ENCODE peak calls at places on chromosomes 2 and 18, in four cellular contexts. L is uterus, D is tibial nerve, Q is ovary. I is an unnamed sample.
A peak's percentile ranks its signal among the peaks of the same experiment; 100 is the strongest.

GRCh38 chr18:32768646-32769206 is 4.1 kb downstream of the KLHL14 start:
- DNase-seq in D (no peak), Q (no peak), L (no peak), I (no peak)

GRCh38 chr2:16330571-16331351 is 334.9 kb downstream of the CYRIA start:
- DNase-seq in D (no peak), L (no peak), Q (no peak), I (no peak)

GRCh38 chr2:60984717-60985116 is 32.8 kb upstream of the PEX13 start:
- DNase-seq in L (no peak), D (no peak), Q (no peak), I (no peak)

GRCh38 chr2:47404356-47404755 is 1.4 kb downstream of the MSH2 start:
- DNase-seq in L (no peak), D (no peak), Q (no peak), I (no peak)

GRCh38 chr2:60347781-60348180 is 205.7 kb downstream of the BCL11A start:
- DNase-seq in Q (no peak), L (no peak), D (no peak), I (no peak)

GRCh38 chr2:95346236-95346737 is 49.1 kb downstream of the KCNIP3 start:
- DNase-seq in Q (peak; percentile 83), D (peak; percentile 49), L (peak; percentile 84), I (peak; percentile 66)

GRCh38 chr2:135820003-135820618 is 16.9 kb downstream of the LCT start:
- DNase-seq in Q (no peak), L (no peak), D (no peak), I (no peak)

GRCh38 chr2:54422072-54422581 is 34.0 kb upstream of the SPTBN1 start:
- DNase-seq in L (no peak), Q (no peak), D (no peak), I (no peak)

GRCh38 chr18:35582899-35583558 is 1.5 kb downstream of the GALNT1 start:
- DNase-seq in D (no peak), L (no peak), Q (no peak), I (no peak)

GRCh38 chr2:60706021-60706420 is 50.0 kb upstream of the PAPOLG start:
- DNase-seq in D (no peak), L (no peak), Q (no peak), I (peak; percentile 24)

GRCh38 chr2:148238561-148238960 is 217.7 kb downstream of the MBD5 start:
- DNase-seq in D (no peak), L (no peak), Q (no peak), I (no peak)

GRCh38 chr2:227311861-227312506 is 13.1 kb upstream of the MFF start:
- DNase-seq in Q (no peak), L (no peak), D (no peak), I (no peak)

GRCh38 chr2:191226196-191226595 is 19.0 kb upstream of the MYO1B start:
- DNase-seq in L (no peak), D (no peak), Q (no peak), I (no peak)

GRCh38 chr2:156401863-156402262 is 34.3 kb upstream of the GPD2 start:
- DNase-seq in Q (no peak), L (no peak), D (no peak), I (no peak)

GRCh38 chr2:30230479-30230854 is 867 bp upstream of the LBH start:
- DNase-seq in D (no peak), Q (peak; percentile 83), L (peak; percentile 86), I (no peak)

GRCh38 chr2:206282746-206283145 is 8.3 kb downstream of the ZDBF2 start:
- DNase-seq in Q (no peak), L (no peak), D (no peak), I (no peak)

GRCh38 chr2:119142822-119143221 is 15.7 kb downstream of the C1QL2 start:
- DNase-seq in L (no peak), D (no peak), Q (no peak), I (no peak)

GRCh38 chr2:58010599-58010998 is 36.0 kb upstream of the VRK2 start:
- DNase-seq in Q (no peak), D (no peak), L (no peak), I (no peak)

GRCh38 chr2:1564506-1564905 is 151.2 kb downstream of the TPO start:
- DNase-seq in D (no peak), L (no peak), Q (peak; percentile 5), I (no peak)

GRCh38 chr18:46424898-46425297 is 232.1 kb downstream of the LOXHD1 start:
- DNase-seq in D (no peak), L (no peak), Q (no peak), I (no peak)

GRCh38 chr2:37091873-37092272 is 7.6 kb downstream of the GPATCH11 start:
- DNase-seq in Q (no peak), D (no peak), L (no peak), I (no peak)

GRCh38 chr2:17857016-17857415 is 21.5 kb upstream of the KCNS3 start:
- DNase-seq in Q (no peak), L (no peak), D (no peak), I (no peak)

GRCh38 chr2:135926605-135927004 is 50.4 kb upstream of the MCM6 start:
- DNase-seq in Q (no peak), L (no peak), D (no peak), I (no peak)

GRCh38 chr2:47720036-47720435 is 62.9 kb upstream of the MSH6 start:
- DNase-seq in Q (no peak), D (no peak), L (no peak), I (no peak)

GRCh38 chr2:124975224-124975623 is 950.1 kb downstream of the CNTNAP5 start:
- DNase-seq in Q (no peak), D (no peak), L (no peak), I (no peak)

GRCh38 chr2:172772637-172773036 is 37.0 kb downstream of the RAPGEF4 start:
- DNase-seq in L (no peak), Q (no peak), D (no peak), I (peak; percentile 15)

GRCh38 chr2:216163518-216163917 is 54.4 kb downstream of the XRCC5 start:
- DNase-seq in D (no peak), L (no peak), Q (no peak), I (no peak)

GRCh38 chr2:64092502-64092901 is 51.7 kb downstream of the PELI1 start:
- DNase-seq in L (no peak), D (no peak), Q (no peak), I (no peak)

GRCh38 chr18:49055787-49056186 is 105.0 kb upstream of the SMAD7 start:
- DNase-seq in Q (no peak), L (peak; percentile 41), D (peak; percentile 47), I (peak; percentile 38)

GRCh38 chr2:98806266-98806697 is 75.3 kb upstream of the MGAT4A start:
- DNase-seq in L (peak; percentile 32), Q (no peak), D (no peak), I (peak; percentile 41)

GRCh38 chr2:156908825-156909224 is 348.7 kb upstream of the GALNT5 start:
- DNase-seq in D (no peak), L (no peak), Q (no peak), I (no peak)

GRCh38 chr18:77127769-77128671 is 4.6 kb downstream of the MBP start:
- DNase-seq in D (no peak), Q (no peak), L (no peak), I (no peak)

GRCh38 chr2:70142590-70143313 is 48.1 kb downstream of the C2orf42 start:
- DNase-seq in Q (peak; percentile 100), D (peak; percentile 99), L (peak; percentile 100), I (peak; percentile 100)
- TF ChIP-seq POLR2A in Q (peak; percentile 93), D (peak; percentile 91), L (peak; percentile 70), I (peak; percentile 69)

DNA sequence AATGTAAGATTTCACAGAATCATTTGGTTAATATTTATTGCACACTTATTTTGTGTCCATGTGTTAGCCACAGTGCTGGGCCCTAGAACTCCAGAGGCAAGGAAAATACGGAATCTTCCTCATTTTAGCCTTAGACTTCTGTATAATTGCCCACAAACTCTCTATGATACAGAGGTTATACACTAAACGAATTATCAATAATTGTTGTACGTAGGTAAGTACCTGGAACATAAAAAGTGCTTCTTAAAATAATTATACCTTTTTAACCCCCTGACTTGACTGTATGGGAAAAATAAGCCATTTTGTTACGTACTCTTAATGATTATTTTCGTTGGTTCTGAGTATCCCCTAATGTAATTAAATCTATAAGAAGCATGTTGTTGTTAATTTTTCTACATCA is 119.4 kb downstream of the ARHGAP15 start:
- DNase-seq in Q (no peak), L (no peak), D (no peak), I (no peak)
- H3K4me1 ChIP-seq in Q (no peaks in the 10 kb centered on the region), L (no peaks in the 10 kb centered on the region), D (no peaks in the 10 kb centered on the region), I (no peaks in the 10 kb centered on the region)

DNA sequence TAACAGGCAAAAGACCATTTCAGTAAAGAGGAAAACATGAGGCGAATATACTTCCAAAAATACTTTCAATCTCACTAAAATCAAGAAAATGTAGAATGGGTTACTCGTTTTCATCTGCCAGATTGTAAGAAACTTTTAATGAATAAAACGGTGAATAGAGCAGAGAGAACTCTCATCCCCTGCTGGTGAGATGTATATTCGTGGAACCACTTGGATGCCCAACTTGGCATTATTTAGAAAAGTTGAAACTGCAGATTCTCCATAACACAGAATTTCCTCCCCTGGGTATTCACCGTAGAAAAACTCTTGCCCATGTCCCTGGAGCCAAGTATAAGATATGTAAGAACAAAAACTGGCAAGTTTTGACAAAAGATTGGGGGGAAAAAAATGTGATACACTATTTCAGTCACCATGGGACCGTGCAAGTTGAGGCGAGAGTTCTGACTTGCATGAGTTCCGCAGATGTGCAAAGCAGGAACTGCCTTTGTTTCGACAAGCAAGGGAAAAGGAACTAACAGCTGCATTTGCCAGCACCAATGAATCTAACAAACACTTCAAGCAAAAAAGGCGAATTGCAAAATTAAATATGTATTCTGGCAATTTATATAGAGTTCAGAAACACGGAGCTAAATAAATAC is 14.8 kb downstream of the TIMM21 start:
- DNase-seq in Q (no peak), D (no peak), L (no peak), I (no peak)
- H3K27ac ChIP-seq in Q (no peak overlapping the region), D (no peak overlapping the region), L (no peak overlapping the region), I (no peak overlapping the region)

DNA sequence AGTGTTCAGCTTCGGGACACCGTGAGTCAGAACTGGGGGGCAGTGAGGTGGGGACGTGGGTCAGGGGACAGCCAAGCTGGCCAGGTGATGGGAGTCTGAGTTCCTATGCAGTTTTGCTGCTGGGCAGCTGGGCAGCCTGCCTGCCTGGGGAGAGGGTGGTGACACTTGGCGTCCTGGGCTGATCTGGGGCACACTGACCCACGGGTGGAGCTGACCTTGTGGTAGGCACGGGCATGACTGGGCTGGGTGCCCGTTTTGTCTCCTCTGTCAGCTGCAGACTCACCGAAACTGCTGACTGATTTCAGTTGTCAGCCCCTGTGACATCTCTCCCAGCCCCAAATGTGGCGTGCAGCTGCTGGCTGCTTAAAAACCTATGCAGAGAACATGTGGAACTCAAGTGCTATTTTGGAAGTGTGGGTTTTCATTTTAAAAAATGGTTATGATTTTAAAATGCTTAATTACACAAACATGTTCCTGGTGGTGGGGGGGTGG is 32.6 kb upstream of the E2F6 start:
- DNase-seq in L (peak; percentile 50), D (peak; percentile 49), Q (peak; percentile 78), I (peak; percentile 88)
- TF ChIP-seq POLR2A in L (no peak), D (no peak), Q (no peak), I (no peak)

DNA sequence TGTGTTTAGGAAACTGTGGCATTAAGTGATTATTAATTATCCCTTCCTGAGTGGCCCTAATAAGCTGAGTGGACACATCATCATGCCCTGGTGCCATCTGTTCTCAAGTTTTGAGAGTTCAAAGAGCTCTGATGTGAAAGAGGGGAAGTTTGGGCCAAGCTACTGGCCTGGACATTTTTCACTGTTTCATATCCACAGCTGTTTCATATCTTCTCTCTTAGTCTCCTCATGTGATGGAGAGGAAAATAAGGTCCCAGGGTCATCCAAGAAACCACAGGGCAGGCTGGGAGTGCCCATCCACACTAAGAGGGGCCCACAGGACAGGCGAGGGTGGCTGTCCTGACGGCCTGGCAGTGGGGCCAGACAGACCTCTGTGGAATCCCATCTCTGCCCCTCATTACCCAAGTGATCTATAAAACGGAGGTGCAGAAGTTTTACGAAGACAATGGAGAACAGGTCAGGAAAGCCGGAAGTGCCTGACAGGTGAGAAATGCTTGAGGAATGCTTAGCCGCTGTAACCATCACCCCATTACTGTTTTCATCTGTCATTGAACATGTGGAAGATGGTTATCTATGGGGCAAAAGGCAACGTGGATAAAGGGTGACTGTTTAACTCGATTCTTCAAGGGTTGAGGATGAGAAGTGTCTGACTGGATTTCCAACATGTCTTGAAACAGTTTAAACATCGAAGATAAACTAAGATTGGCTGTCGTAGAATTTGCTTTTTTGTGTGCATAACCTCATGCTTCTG is 17.1 kb downstream of the HK2 start:
- DNase-seq in D (no peak), L (no peak), Q (no peak), I (no peak)
- H3K4me1 ChIP-seq in D (no peaks in the 10 kb centered on the region), L (no peaks in the 10 kb centered on the region), Q (peaks cover 30% of the 10 kb centered on the region), I (peaks cover 6% of the 10 kb centered on the region)